ENCODE peak calls at places on chromosomes 11 and 22, in five cellular contexts. W is HepG2, K is H1, E is K562, R is GM12878. M is an unnamed sample.

GRCh38 chr11:133337905-133338536 is 194.3 kb downstream of the OPCML start:
- DNase-seq in W (no peak), K (no peak), E (no peak), R (no peak), M (no peak)

GRCh38 chr11:108562746-108563581 is 30.6 kb downstream of the EXPH5 start:
- DNase-seq in W (no peak), K (peak; percentile 35), E (no peak), R (no peak), M (no peak)

GRCh38 chr22:32475428-32476010 is 908 bp downstream of the FBXO7 start:
- DNase-seq in W (no peak), K (peak; percentile 45), E (no peak), R (no peak), M (no peak)

GRCh38 chr11:47225552-47226137 is 10.9 kb downstream of the DDB2 start:
- DNase-seq in W (no peak), K (no peak), E (no peak), R (peak; percentile 48), M (no peak)

GRCh38 chr11:117654856-117655255 is 142.2 kb downstream of the DSCAML1 start:
- DNase-seq in W (no peak), K (no peak), E (no peak), R (no peak), M (no peak)

GRCh38 chr11:40689823-40690222 is 769.6 kb downstream of the LRRC4C start:
- DNase-seq in W (peak; percentile 1), K (no peak), E (no peak), R (no peak), M (no peak)

GRCh38 chr22:37213218-37213855 is 1.1 kb upstream of the SSTR3 start:
- DNase-seq in W (no peak), K (no peak), E (no peak), R (no peak), M (no peak)

GRCh38 chr11:46272816-46273427 is 4.5 kb upstream of the CREB3L1 start:
- DNase-seq in W (no peak), K (no peak), E (peak; percentile 46), R (no peak), M (no peak)

DNA sequence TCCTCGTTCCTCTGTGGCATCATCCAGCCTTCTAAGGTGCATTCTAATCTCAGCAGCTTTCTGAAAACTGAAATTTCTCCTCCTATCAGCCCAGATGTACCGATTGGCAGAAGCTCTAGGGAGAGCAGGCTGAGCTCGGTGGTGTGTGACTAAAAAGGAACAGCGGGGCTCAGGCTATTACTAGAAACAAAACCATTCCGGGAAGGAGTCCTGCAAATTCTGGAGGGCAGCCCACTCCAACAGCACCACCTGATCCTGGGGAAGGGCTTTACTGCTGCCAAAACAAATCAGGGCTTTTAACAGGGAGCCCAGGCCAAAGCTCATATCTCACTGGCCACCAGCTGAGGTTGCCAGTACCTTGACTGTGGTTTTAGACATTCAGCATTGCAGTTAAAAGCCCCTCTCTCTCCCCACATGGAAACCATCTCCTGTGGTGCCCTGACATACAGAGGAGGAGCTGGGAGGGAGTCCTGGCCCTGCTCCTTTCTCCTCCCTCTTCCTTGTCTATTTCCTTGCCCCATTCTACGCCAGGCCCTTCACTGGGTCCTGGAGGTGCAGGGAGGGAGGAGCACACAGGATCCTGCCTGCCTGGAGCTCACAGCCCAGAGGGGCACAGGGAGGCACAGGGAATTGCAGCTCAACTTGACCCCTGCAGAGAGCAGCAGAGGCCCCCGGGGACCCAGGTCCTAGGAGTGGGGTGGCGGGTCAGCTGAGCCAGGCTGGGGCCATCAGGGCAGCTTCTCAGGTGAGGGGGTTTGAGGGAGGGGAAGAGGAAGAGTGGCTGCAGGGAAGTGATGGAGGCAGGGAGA is 889 bp downstream of the PLAAT4 start:
- DNase-seq in W (no peak), K (no peak), E (peak; percentile 7), R (no peak), M (no peak)
- TF ChIP-seq ATF2 in W (no peak), K (no peak), E (no peak), R (no peak), M (no peak)

GRCh38 chr22:21940521-21940920 is 12.1 kb downstream of the PPM1F start:
- DNase-seq in W (no peak), K (no peak), E (no peak), R (no peak), M (no peak)
- TF ChIP-seq ATF2 in W (no peak), K (no peak), E (no peak), R (no peak), M (no peak)

GRCh38 chr11:116037851-116038250 is 533.6 kb upstream of the CADM1 start:
- DNase-seq in W (no peak), K (no peak), E (no peak), R (no peak), M (no peak)
- TF ChIP-seq ATF2 in W (no peak), K (no peak), E (no peak), R (no peak), M (no peak)

GRCh38 chr11:34959770-34960169 is 43.4 kb downstream of the PDHX start:
- DNase-seq in W (no peak), K (no peak), E (no peak), R (no peak), M (no peak)

GRCh38 chr11:34957606-34958005 is 41.2 kb downstream of the PDHX start:
- DNase-seq in W (no peak), K (no peak), E (no peak), R (no peak), M (no peak)

GRCh38 chr11:34962034-34962433 is 45.6 kb downstream of the PDHX start:
- DNase-seq in W (no peak), K (no peak), E (no peak), R (no peak), M (no peak)

GRCh38 chr11:34963351-34963750 is 46.9 kb downstream of the PDHX start:
- DNase-seq in W (no peak), K (no peak), E (no peak), R (no peak), M (no peak)

DNA sequence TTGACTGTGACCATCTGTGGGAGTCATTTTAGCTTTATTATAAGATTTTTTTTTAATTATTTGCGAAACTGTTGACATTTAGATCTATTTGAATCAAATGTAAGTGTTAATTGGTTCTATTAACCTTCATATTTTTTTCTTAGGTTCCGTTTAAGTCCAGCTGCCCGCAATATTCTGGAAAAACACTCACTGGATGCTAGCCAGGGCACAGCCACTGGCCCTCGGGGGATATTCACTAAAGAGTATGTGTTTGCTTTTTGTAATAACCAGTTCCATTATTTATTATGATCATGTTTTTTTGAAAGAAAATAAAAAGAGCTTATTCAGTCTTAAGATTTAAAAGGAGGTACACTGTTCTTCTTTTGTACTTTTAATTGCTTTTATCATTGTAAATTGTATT is 43.9 kb downstream of the PDHX start:
- DNase-seq in W (no peak), K (no peak), E (no peak), R (no peak), M (no peak)
- TF ChIP-seq ATF2 in W (no peak), K (no peak), E (no peak), R (no peak), M (no peak)

GRCh38 chr22:25069426-25069757 is 116.9 kb downstream of the KIAA1671 start:
- DNase-seq in W (no peak), K (no peak), E (no peak), R (no peak), M (no peak)

GRCh38 chr22:25069758-25070461 is 117.4 kb downstream of the KIAA1671 start:
- DNase-seq in W (no peak), K (no peak), E (no peak), R (no peak), M (no peak)

GRCh38 chr22:25068701-25069100 is 116.2 kb downstream of the KIAA1671 start:
- DNase-seq in W (no peak), K (no peak), E (no peak), R (no peak), M (no peak)

GRCh38 chr22:25066861-25067435 is 114.4 kb downstream of the KIAA1671 start:
- DNase-seq in W (no peak), K (no peak), E (no peak), R (no peak), M (no peak)

DNA sequence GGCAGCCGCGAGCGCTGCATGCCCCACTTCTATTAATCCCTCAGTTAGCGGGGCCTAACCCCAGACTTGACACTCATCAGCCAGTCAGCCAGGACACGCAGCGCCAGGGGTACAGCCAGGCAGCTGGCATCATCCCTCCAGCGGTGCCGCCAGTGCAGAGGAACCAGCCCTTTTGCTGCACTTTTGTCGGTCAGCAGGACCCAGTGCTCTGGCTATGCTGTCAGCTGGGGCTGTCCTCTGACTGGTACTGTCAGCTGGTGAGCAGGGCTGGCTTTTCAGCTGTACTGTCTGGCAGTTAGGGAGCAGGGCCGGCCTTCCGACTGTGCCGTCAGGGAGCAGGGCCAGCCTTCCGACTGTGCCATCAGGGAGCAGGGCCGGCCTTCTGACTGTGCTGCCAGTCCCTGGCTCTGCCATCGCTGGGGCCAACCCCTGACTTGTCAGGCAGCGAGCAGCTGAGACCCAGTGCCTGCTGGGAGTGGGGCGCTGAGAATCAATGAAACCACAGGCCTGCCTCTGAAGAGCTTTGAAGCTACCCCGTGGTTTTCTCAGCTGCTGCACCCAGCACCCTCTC is 115.4 kb downstream of the KIAA1671 start:
- DNase-seq in W (no peak), K (no peak), E (no peak), R (no peak), M (no peak)
- TF ChIP-seq ATF2 in W (no peak), K (no peak), E (no peak), R (no peak), M (no peak)

GRCh38 chr11:128448981-128449713 is 138.2 kb downstream of the ETS1 start:
- DNase-seq in W (no peak), K (no peak), E (no peak), R (no peak), M (no peak)

GRCh38 chr11:128451651-128452470 is 135.5 kb downstream of the ETS1 start:
- DNase-seq in W (peak; percentile 82), K (no peak), E (no peak), R (no peak), M (no peak)

GRCh38 chr11:128448487-128448886 is 138.9 kb downstream of the ETS1 start:
- DNase-seq in W (peak; percentile 89), K (no peak), E (no peak), R (no peak), M (no peak)

GRCh38 chr11:128453444-128454336 is 133.7 kb downstream of the ETS1 start:
- DNase-seq in W (no peak), K (no peak), E (no peak), R (no peak), M (no peak)

DNA sequence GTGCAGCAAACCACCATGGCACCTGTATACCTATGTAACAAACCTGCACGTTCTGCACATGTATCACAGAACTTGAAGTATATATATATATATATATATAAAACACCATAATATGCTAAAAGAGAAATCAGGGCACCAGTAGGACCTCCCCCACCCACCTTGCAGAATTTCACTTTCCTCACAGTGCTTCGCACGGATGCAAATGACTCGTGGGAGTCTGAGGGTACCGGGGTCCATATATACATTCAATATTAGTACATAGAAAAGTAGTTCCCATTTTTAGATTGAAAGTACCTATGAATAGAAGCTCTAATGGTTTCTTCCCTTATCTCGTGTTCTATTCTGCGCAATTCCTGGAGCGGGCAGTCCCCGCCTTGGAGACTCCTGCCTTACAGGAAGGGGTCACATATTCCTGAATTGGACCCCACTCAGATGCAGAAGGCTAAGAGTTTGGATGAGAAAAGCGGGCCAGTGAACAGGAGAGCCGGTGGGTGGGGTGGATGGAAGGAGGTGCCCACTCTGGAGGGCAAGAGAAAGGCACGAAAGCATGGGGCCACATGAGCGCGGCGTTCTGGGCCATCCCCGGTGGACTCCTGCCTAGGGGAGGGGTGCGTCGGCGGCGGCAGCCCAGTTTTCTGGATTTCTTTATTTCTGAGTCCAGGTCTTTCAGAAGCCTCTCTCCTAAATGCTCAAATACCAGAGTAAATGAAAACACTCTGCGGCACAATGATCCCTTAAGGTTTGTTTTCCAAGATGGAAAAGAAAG is 136.3 kb downstream of the ETS1 start:
- DNase-seq in W (no peak), K (no peak), E (no peak), R (no peak), M (no peak)
- TF ChIP-seq ATF2 in W (no peak), K (no peak), E (no peak), R (no peak), M (no peak)

M was measured in WTC11.